ENCODE peak calls at places on chromosome 2, in ten cellular contexts. One of them, this sample, is unnamed.

GRCh38 chr2:25651782-25652455 is 21.5 kb downstream of the DTNB start:
- DNase-seq in T-helper 2 cell: no peak
- DNase-seq in colonic mucosa: no peak
- DNase-seq in NCI-H748 treated with DMSO at 0.1 percent for 48 hours: no peak
- DNase-seq in SW 1271: no peak
- DNase-seq in T-helper 9 cell: no peak
- DNase-seq in sciatic nerve: no peak
- DNase-seq in iris pigment epithelial cell: no peak
- DNase-seq in astrocyte of the cerebellum: no peak
- DNase-seq in left ventricle myocardium superior: no peak
- DNase-seq in this sample: no peak

GRCh38 chr2:210199186-210199765 is 26.0 kb downstream of the ACADL start:
- DNase-seq in T-helper 2 cell: no peak
- DNase-seq in colonic mucosa: no peak
- DNase-seq in NCI-H748 treated with DMSO at 0.1 percent for 48 hours: peak
- DNase-seq in SW 1271: peak
- DNase-seq in T-helper 9 cell: no peak
- DNase-seq in sciatic nerve: no peak
- DNase-seq in iris pigment epithelial cell: peak
- DNase-seq in astrocyte of the cerebellum: peak
- DNase-seq in left ventricle myocardium superior: no peak
- DNase-seq in this sample: no peak

GRCh38 chr2:22904126-22904684 is 480.8 kb upstream of the KLHL29 start:
- DNase-seq in T-helper 2 cell: no peak
- DNase-seq in colonic mucosa: peak
- DNase-seq in NCI-H748 treated with DMSO at 0.1 percent for 48 hours: no peak
- DNase-seq in SW 1271: peak
- DNase-seq in T-helper 9 cell: no peak
- DNase-seq in sciatic nerve: no peak
- DNase-seq in iris pigment epithelial cell: no peak
- DNase-seq in astrocyte of the cerebellum: no peak
- DNase-seq in left ventricle myocardium superior: peak
- DNase-seq in this sample: peak

GRCh38 chr2:128605931-128606330 is 287.3 kb upstream of the HS6ST1 start:
- DNase-seq in T-helper 2 cell: no peak
- DNase-seq in colonic mucosa: no peak
- DNase-seq in NCI-H748 treated with DMSO at 0.1 percent for 48 hours: no peak
- DNase-seq in SW 1271: no peak
- DNase-seq in T-helper 9 cell: no peak
- DNase-seq in sciatic nerve: peak
- DNase-seq in iris pigment epithelial cell: no peak
- DNase-seq in astrocyte of the cerebellum: no peak
- DNase-seq in left ventricle myocardium superior: no peak
- DNase-seq in this sample: no peak

GRCh38 chr2:19971691-19972090 is 18.2 kb downstream of the WDR35 start:
- DNase-seq in T-helper 2 cell: peak
- DNase-seq in colonic mucosa: no peak
- DNase-seq in NCI-H748 treated with DMSO at 0.1 percent for 48 hours: no peak
- DNase-seq in SW 1271: no peak
- DNase-seq in T-helper 9 cell: no peak
- DNase-seq in sciatic nerve: no peak
- DNase-seq in iris pigment epithelial cell: peak
- DNase-seq in astrocyte of the cerebellum: no peak
- DNase-seq in left ventricle myocardium superior: no peak
- DNase-seq in this sample: no peak

GRCh38 chr2:33583194-33583938 is 15.7 kb downstream of the FAM98A start:
- DNase-seq in T-helper 2 cell: no peak
- DNase-seq in colonic mucosa: no peak
- DNase-seq in NCI-H748 treated with DMSO at 0.1 percent for 48 hours: no peak
- DNase-seq in SW 1271: peak
- DNase-seq in T-helper 9 cell: peak
- DNase-seq in sciatic nerve: no peak
- DNase-seq in iris pigment epithelial cell: peak
- DNase-seq in astrocyte of the cerebellum: peak
- DNase-seq in left ventricle myocardium superior: no peak
- DNase-seq in this sample: no peak

GRCh38 chr2:28405537-28405936 is 12.9 kb downstream of the FOSL2 start:
- DNase-seq in T-helper 2 cell: no peak
- DNase-seq in colonic mucosa: no peak
- DNase-seq in NCI-H748 treated with DMSO at 0.1 percent for 48 hours: no peak
- DNase-seq in SW 1271: no peak
- DNase-seq in T-helper 9 cell: no peak
- DNase-seq in sciatic nerve: no peak
- DNase-seq in iris pigment epithelial cell: no peak
- DNase-seq in astrocyte of the cerebellum: no peak
- DNase-seq in left ventricle myocardium superior: no peak
- DNase-seq in this sample: no peak

GRCh38 chr2:65377556-65378307 is 54.7 kb downstream of the SPRED2 start:
- DNase-seq in T-helper 2 cell: no peak
- DNase-seq in colonic mucosa: peak
- DNase-seq in NCI-H748 treated with DMSO at 0.1 percent for 48 hours: no peak
- DNase-seq in SW 1271: peak
- DNase-seq in T-helper 9 cell: no peak
- DNase-seq in sciatic nerve: no peak
- DNase-seq in iris pigment epithelial cell: peak
- DNase-seq in astrocyte of the cerebellum: peak
- DNase-seq in left ventricle myocardium superior: no peak
- DNase-seq in this sample: no peak

GRCh38 chr2:219947575-219947974 is 320.1 kb downstream of the SLC4A3 start:
- DNase-seq in T-helper 2 cell: no peak
- DNase-seq in colonic mucosa: no peak
- DNase-seq in NCI-H748 treated with DMSO at 0.1 percent for 48 hours: no peak
- DNase-seq in SW 1271: no peak
- DNase-seq in T-helper 9 cell: no peak
- DNase-seq in sciatic nerve: no peak
- DNase-seq in iris pigment epithelial cell: peak
- DNase-seq in astrocyte of the cerebellum: no peak
- DNase-seq in left ventricle myocardium superior: no peak
- DNase-seq in this sample: no peak

GRCh38 chr2:174138161-174138560 is 110.2 kb downstream of the OLA1 start:
- DNase-seq in T-helper 2 cell: no peak
- DNase-seq in colonic mucosa: no peak
- DNase-seq in NCI-H748 treated with DMSO at 0.1 percent for 48 hours: peak
- DNase-seq in SW 1271: peak
- DNase-seq in T-helper 9 cell: no peak
- DNase-seq in sciatic nerve: no peak
- DNase-seq in iris pigment epithelial cell: peak
- DNase-seq in astrocyte of the cerebellum: no peak
- DNase-seq in left ventricle myocardium superior: no peak
- DNase-seq in this sample: no peak

GRCh38 chr2:48940606-48941005 is 185.1 kb upstream of the LHCGR start:
- DNase-seq in T-helper 2 cell: no peak
- DNase-seq in colonic mucosa: no peak
- DNase-seq in NCI-H748 treated with DMSO at 0.1 percent for 48 hours: no peak
- DNase-seq in SW 1271: no peak
- DNase-seq in T-helper 9 cell: no peak
- DNase-seq in sciatic nerve: no peak
- DNase-seq in iris pigment epithelial cell: peak
- DNase-seq in astrocyte of the cerebellum: no peak
- DNase-seq in left ventricle myocardium superior: no peak
- DNase-seq in this sample: no peak

GRCh38 chr2:27322301-27322765 is 564 bp downstream of the MPV17 start:
- DNase-seq in T-helper 2 cell: no peak
- DNase-seq in colonic mucosa: peak
- DNase-seq in NCI-H748 treated with DMSO at 0.1 percent for 48 hours: no peak
- DNase-seq in SW 1271: no peak
- DNase-seq in T-helper 9 cell: no peak
- DNase-seq in sciatic nerve: no peak
- DNase-seq in iris pigment epithelial cell: no peak
- DNase-seq in astrocyte of the cerebellum: no peak
- DNase-seq in left ventricle myocardium superior: no peak
- DNase-seq in this sample: no peak

GRCh38 chr2:39243469-39244123 is at the start of gene CDKL4:
- DNase-seq in T-helper 2 cell: no peak
- DNase-seq in colonic mucosa: peak
- DNase-seq in NCI-H748 treated with DMSO at 0.1 percent for 48 hours: no peak
- DNase-seq in SW 1271: no peak
- DNase-seq in T-helper 9 cell: peak
- DNase-seq in sciatic nerve: no peak
- DNase-seq in iris pigment epithelial cell: no peak
- DNase-seq in astrocyte of the cerebellum: no peak
- DNase-seq in left ventricle myocardium superior: peak
- DNase-seq in this sample: no peak

GRCh38 chr2:69464575-69464974 is 27.3 kb upstream of the NFU1 start:
- DNase-seq in T-helper 2 cell: no peak
- DNase-seq in colonic mucosa: no peak
- DNase-seq in NCI-H748 treated with DMSO at 0.1 percent for 48 hours: no peak
- DNase-seq in SW 1271: no peak
- DNase-seq in T-helper 9 cell: no peak
- DNase-seq in sciatic nerve: no peak
- DNase-seq in iris pigment epithelial cell: peak
- DNase-seq in astrocyte of the cerebellum: no peak
- DNase-seq in left ventricle myocardium superior: peak
- DNase-seq in this sample: no peak

GRCh38 chr2:134246154-134246874 is 7.6 kb upstream of the MGAT5 start:
- DNase-seq in T-helper 2 cell: no peak
- DNase-seq in colonic mucosa: no peak
- DNase-seq in NCI-H748 treated with DMSO at 0.1 percent for 48 hours: no peak
- DNase-seq in SW 1271: no peak
- DNase-seq in T-helper 9 cell: no peak
- DNase-seq in sciatic nerve: no peak
- DNase-seq in iris pigment epithelial cell: peak
- DNase-seq in astrocyte of the cerebellum: no peak
- DNase-seq in left ventricle myocardium superior: no peak
- DNase-seq in this sample: no peak

GRCh38 chr2:37689751-37690150 is 18.3 kb upstream of the CDC42EP3 start:
- DNase-seq in T-helper 2 cell: no peak
- DNase-seq in colonic mucosa: no peak
- DNase-seq in NCI-H748 treated with DMSO at 0.1 percent for 48 hours: no peak
- DNase-seq in SW 1271: no peak
- DNase-seq in T-helper 9 cell: no peak
- DNase-seq in sciatic nerve: no peak
- DNase-seq in iris pigment epithelial cell: peak
- DNase-seq in astrocyte of the cerebellum: no peak
- DNase-seq in left ventricle myocardium superior: peak
- DNase-seq in this sample: no peak

GRCh38 chr2:235766206-235766794 is 272.5 kb downstream of the AGAP1 start:
- DNase-seq in T-helper 2 cell: peak
- DNase-seq in colonic mucosa: peak
- DNase-seq in NCI-H748 treated with DMSO at 0.1 percent for 48 hours: peak
- DNase-seq in SW 1271: peak
- DNase-seq in T-helper 9 cell: peak
- DNase-seq in sciatic nerve: peak
- DNase-seq in iris pigment epithelial cell: peak
- DNase-seq in astrocyte of the cerebellum: peak
- DNase-seq in left ventricle myocardium superior: no peak
- DNase-seq in this sample: peak

GRCh38 chr2:178074123-178075005 is 1.8 kb upstream of the PDE11A start:
- DNase-seq in T-helper 2 cell: no peak
- DNase-seq in colonic mucosa: no peak
- DNase-seq in NCI-H748 treated with DMSO at 0.1 percent for 48 hours: no peak
- DNase-seq in SW 1271: no peak
- DNase-seq in T-helper 9 cell: no peak
- DNase-seq in sciatic nerve: no peak
- DNase-seq in iris pigment epithelial cell: peak
- DNase-seq in astrocyte of the cerebellum: no peak
- DNase-seq in left ventricle myocardium superior: no peak
- DNase-seq in this sample: no peak

GRCh38 chr2:58419983-58420382 is 178.9 kb upstream of the FANCL start:
- DNase-seq in T-helper 2 cell: no peak
- DNase-seq in colonic mucosa: no peak
- DNase-seq in NCI-H748 treated with DMSO at 0.1 percent for 48 hours: no peak
- DNase-seq in SW 1271: no peak
- DNase-seq in T-helper 9 cell: no peak
- DNase-seq in sciatic nerve: no peak
- DNase-seq in iris pigment epithelial cell: no peak
- DNase-seq in astrocyte of the cerebellum: no peak
- DNase-seq in left ventricle myocardium superior: no peak
- DNase-seq in this sample: no peak

GRCh38 chr2:127520424-127520823 is 5.9 kb downstream of the IWS1 start:
- DNase-seq in T-helper 2 cell: no peak
- DNase-seq in colonic mucosa: no peak
- DNase-seq in NCI-H748 treated with DMSO at 0.1 percent for 48 hours: no peak
- DNase-seq in SW 1271: no peak
- DNase-seq in T-helper 9 cell: no peak
- DNase-seq in sciatic nerve: no peak
- DNase-seq in iris pigment epithelial cell: no peak
- DNase-seq in astrocyte of the cerebellum: no peak
- DNase-seq in left ventricle myocardium superior: no peak
- DNase-seq in this sample: no peak

GRCh38 chr2:62199392-62200125 is 3.6 kb downstream of the B3GNT2 start:
- DNase-seq in T-helper 2 cell: no peak
- DNase-seq in colonic mucosa: no peak
- DNase-seq in NCI-H748 treated with DMSO at 0.1 percent for 48 hours: peak
- DNase-seq in SW 1271: no peak
- DNase-seq in T-helper 9 cell: no peak
- DNase-seq in sciatic nerve: no peak
- DNase-seq in iris pigment epithelial cell: peak
- DNase-seq in astrocyte of the cerebellum: no peak
- DNase-seq in left ventricle myocardium superior: no peak
- DNase-seq in this sample: no peak

GRCh38 chr2:86216577-86217555 is 17.6 kb downstream of the MRPL35 start:
- DNase-seq in T-helper 2 cell: no peak
- DNase-seq in colonic mucosa: no peak
- DNase-seq in NCI-H748 treated with DMSO at 0.1 percent for 48 hours: no peak
- DNase-seq in SW 1271: no peak
- DNase-seq in T-helper 9 cell: no peak
- DNase-seq in sciatic nerve: no peak
- DNase-seq in iris pigment epithelial cell: no peak
- DNase-seq in astrocyte of the cerebellum: no peak
- DNase-seq in left ventricle myocardium superior: no peak
- DNase-seq in this sample: no peak

GRCh38 chr2:212142616-212143015 is 396.0 kb downstream of the ERBB4 start:
- DNase-seq in T-helper 2 cell: no peak
- DNase-seq in colonic mucosa: no peak
- DNase-seq in NCI-H748 treated with DMSO at 0.1 percent for 48 hours: no peak
- DNase-seq in SW 1271: no peak
- DNase-seq in T-helper 9 cell: no peak
- DNase-seq in sciatic nerve: no peak
- DNase-seq in iris pigment epithelial cell: no peak
- DNase-seq in astrocyte of the cerebellum: no peak
- DNase-seq in left ventricle myocardium superior: no peak
- DNase-seq in this sample: no peak

GRCh38 chr2:109375656-109376055 is 238.1 kb downstream of the SEPTIN10 start:
- DNase-seq in T-helper 2 cell: no peak
- DNase-seq in colonic mucosa: peak
- DNase-seq in NCI-H748 treated with DMSO at 0.1 percent for 48 hours: no peak
- DNase-seq in SW 1271: no peak
- DNase-seq in T-helper 9 cell: no peak
- DNase-seq in sciatic nerve: peak
- DNase-seq in iris pigment epithelial cell: no peak
- DNase-seq in astrocyte of the cerebellum: no peak
- DNase-seq in left ventricle myocardium superior: no peak
- DNase-seq in this sample: no peak

GRCh38 chr2:241312082-241312481 is 3.4 kb downstream of the HDLBP start:
- DNase-seq in T-helper 2 cell: no peak
- DNase-seq in colonic mucosa: no peak
- DNase-seq in NCI-H748 treated with DMSO at 0.1 percent for 48 hours: no peak
- DNase-seq in SW 1271: no peak
- DNase-seq in T-helper 9 cell: no peak
- DNase-seq in sciatic nerve: no peak
- DNase-seq in iris pigment epithelial cell: peak
- DNase-seq in astrocyte of the cerebellum: no peak
- DNase-seq in left ventricle myocardium superior: no peak
- DNase-seq in this sample: no peak

GRCh38 chr2:85547859-85548607 is 9.1 kb downstream of the MAT2A start:
- DNase-seq in T-helper 2 cell: no peak
- DNase-seq in colonic mucosa: no peak
- DNase-seq in NCI-H748 treated with DMSO at 0.1 percent for 48 hours: no peak
- DNase-seq in SW 1271: no peak
- DNase-seq in T-helper 9 cell: no peak
- DNase-seq in sciatic nerve: no peak
- DNase-seq in iris pigment epithelial cell: no peak
- DNase-seq in astrocyte of the cerebellum: no peak
- DNase-seq in left ventricle myocardium superior: no peak
- DNase-seq in this sample: no peak

GRCh38 chr2:109346601-109347228 is 217.7 kb downstream of the SH3RF3 start:
- DNase-seq in T-helper 2 cell: no peak
- DNase-seq in colonic mucosa: no peak
- DNase-seq in NCI-H748 treated with DMSO at 0.1 percent for 48 hours: no peak
- DNase-seq in SW 1271: no peak
- DNase-seq in T-helper 9 cell: no peak
- DNase-seq in sciatic nerve: no peak
- DNase-seq in iris pigment epithelial cell: no peak
- DNase-seq in astrocyte of the cerebellum: no peak
- DNase-seq in left ventricle myocardium superior: no peak
- DNase-seq in this sample: no peak

GRCh38 chr2:8196311-8196710 is 485.5 kb upstream of the ID2 start:
- DNase-seq in T-helper 2 cell: no peak
- DNase-seq in colonic mucosa: no peak
- DNase-seq in NCI-H748 treated with DMSO at 0.1 percent for 48 hours: no peak
- DNase-seq in SW 1271: no peak
- DNase-seq in T-helper 9 cell: no peak
- DNase-seq in sciatic nerve: no peak
- DNase-seq in iris pigment epithelial cell: no peak
- DNase-seq in astrocyte of the cerebellum: no peak
- DNase-seq in left ventricle myocardium superior: no peak
- DNase-seq in this sample: no peak